ENCODE peak calls at places on chromosomes 7 and 10, in nine cellular contexts. T is astrocyte of the cerebellum; H is fibroblast of gingiva; I is BE2C; O is activated CD4-positive, alpha-beta T cell treated with anti-CD3 and anti-CD28 coated beads for 1 hour; D is CD8-positive, alpha-beta T cell; L is astrocyte of the spinal cord; F is HEK293T; M is HT1080. A is an unnamed sample.
A peak's percentile ranks its signal among the peaks of the same experiment; 100 is the strongest.

GRCh38 chr10:25232229-25232628 is 57.4 kb downstream of the GPR158 start:
- DNase-seq in T (no peak), H (no peak), I (no peak), O (no peak), D (no peak), L (no peak), F (no peak), M (no peak), A (no peak)

GRCh38 chr10:92640110-92640509 is 47.2 kb downstream of the KIF11 start:
- DNase-seq in T (peak; percentile 53), H (peak; percentile 83), I (no peak), O (no peak), D (no peak), L (peak; percentile 66), F (no peak), M (no peak), A (no peak)

GRCh38 chr10:71138126-71138860 is 74.1 kb upstream of the UNC5B start:
- DNase-seq in T (no peak), H (no peak), I (peak; percentile 30), O (no peak), D (no peak), L (no peak), F (no peak), M (no peak), A (no peak)

GRCh38 chr7:104967595-104967994 is 46.4 kb upstream of the KMT2E start:
- DNase-seq in T (no peak), H (no peak), I (no peak), O (no peak), D (no peak), L (peak; percentile 77), F (no peak), M (no peak), A (peak; percentile 67)

GRCh38 chr10:26881600-26882331 is 21.0 kb upstream of the ABI1 start:
- DNase-seq in T (peak; percentile 67), H (peak; percentile 63), I (no peak), O (no peak), D (no peak), L (peak; percentile 76), F (peak; percentile 57), M (peak; percentile 43), A (peak; percentile 48)

GRCh38 chr7:29095666-29096560 is 50.4 kb downstream of the CPVL start:
- DNase-seq in T (no peak), H (peak; percentile 47), I (no peak), O (no peak), D (no peak), L (no peak), F (no peak), M (no peak), A (no peak)

GRCh38 chr7:154996756-154997155 is 6.2 kb downstream of the PAXIP1 start:
- DNase-seq in T (no peak), H (no peak), I (no peak), O (no peak), D (no peak), L (no peak), F (no peak), M (no peak), A (no peak)

GRCh38 chr10:83553366-83553765 is 585.9 kb upstream of the GHITM start:
- DNase-seq in T (no peak), H (no peak), I (no peak), O (no peak), D (no peak), L (no peak), F (no peak), M (peak; percentile 69), A (no peak)

GRCh38 chr10:34319197-34319846 is 495.8 kb downstream of the PARD3 start:
- DNase-seq in T (peak; percentile 86), H (peak; percentile 94), I (peak; percentile 11), O (no peak), D (no peak), L (peak; percentile 86), F (no peak), M (peak; percentile 75), A (no peak)

GRCh38 chr10:119335671-119336353 is 128.4 kb downstream of the GRK5 start:
- DNase-seq in T (no peak), H (no peak), I (no peak), O (no peak), D (no peak), L (peak; percentile 32), F (no peak), M (peak; percentile 38), A (no peak)